ENCODE peak calls at places on chromosomes 16 and 17, in ten cellular contexts. One of them, this sample, is unnamed.
A peak's percentile ranks its signal among the peaks of the same experiment; 100 is the strongest.

GRCh38 chr16:7513429-7513828 is 180.8 kb downstream of the RBFOX1 start:
- ATAC-seq in A549: no peak
- ATAC-seq in lower lobe of right lung: no peak
- ATAC-seq in upper lobe of left lung: no peak
- ATAC-seq in left lung: no peak
- ATAC-seq in HCT116: no peak
- ATAC-seq in CD8-positive, alpha-beta T cell: no peak
- ATAC-seq in gastrocnemius medialis: no peak
- ATAC-seq in heart left ventricle: no peak
- ATAC-seq in lung: no peak
- ATAC-seq in this sample: no peak

GRCh38 chr17:62692721-62693431 is 65.4 kb downstream of the MRC2 start:
- ATAC-seq in A549: peak; percentile 72
- ATAC-seq in lower lobe of right lung: peak; percentile 36
- ATAC-seq in upper lobe of left lung: no peak
- ATAC-seq in left lung: peak; percentile 39
- ATAC-seq in HCT116: peak; percentile 89
- ATAC-seq in CD8-positive, alpha-beta T cell: no peak
- ATAC-seq in gastrocnemius medialis: no peak
- ATAC-seq in heart left ventricle: peak; percentile 21
- ATAC-seq in lung: no peak
- ATAC-seq in this sample: no peak

GRCh38 chr17:74262601-74263000 is 11.4 kb upstream of the DNAI2 start:
- ATAC-seq in A549: no peak
- ATAC-seq in lower lobe of right lung: no peak
- ATAC-seq in upper lobe of left lung: no peak
- ATAC-seq in left lung: no peak
- ATAC-seq in HCT116: no peak
- ATAC-seq in CD8-positive, alpha-beta T cell: no peak
- ATAC-seq in gastrocnemius medialis: no peak
- ATAC-seq in heart left ventricle: no peak
- ATAC-seq in lung: no peak
- ATAC-seq in this sample: no peak

GRCh38 chr17:16328997-16329396 is 24.3 kb downstream of the CENPV start:
- ATAC-seq in A549: peak; percentile 90
- ATAC-seq in lower lobe of right lung: peak; percentile 41
- ATAC-seq in upper lobe of left lung: no peak
- ATAC-seq in left lung: peak; percentile 82
- ATAC-seq in HCT116: peak; percentile 63
- ATAC-seq in CD8-positive, alpha-beta T cell: no peak
- ATAC-seq in gastrocnemius medialis: no peak
- ATAC-seq in heart left ventricle: no peak
- ATAC-seq in lung: no peak
- ATAC-seq in this sample: no peak

GRCh38 chr17:12403881-12404398 is 261.8 kb upstream of the MYOCD start:
- ATAC-seq in A549: no peak
- ATAC-seq in lower lobe of right lung: no peak
- ATAC-seq in upper lobe of left lung: no peak
- ATAC-seq in left lung: no peak
- ATAC-seq in HCT116: no peak
- ATAC-seq in CD8-positive, alpha-beta T cell: no peak
- ATAC-seq in gastrocnemius medialis: no peak
- ATAC-seq in heart left ventricle: no peak
- ATAC-seq in lung: no peak
- ATAC-seq in this sample: no peak

GRCh38 chr16:79437764-79438728 is 162.5 kb downstream of the MAF start:
- ATAC-seq in A549: no peak
- ATAC-seq in lower lobe of right lung: peak; percentile 76
- ATAC-seq in upper lobe of left lung: peak; percentile 73
- ATAC-seq in left lung: peak; percentile 62
- ATAC-seq in HCT116: no peak
- ATAC-seq in CD8-positive, alpha-beta T cell: no peak
- ATAC-seq in gastrocnemius medialis: peak; percentile 87
- ATAC-seq in heart left ventricle: peak; percentile 88
- ATAC-seq in lung: peak; percentile 16
- ATAC-seq in this sample: no peak

GRCh38 chr16:23254338-23254737 is 47.8 kb upstream of the SCNN1B start:
- ATAC-seq in A549: peak; percentile 56
- ATAC-seq in lower lobe of right lung: no peak
- ATAC-seq in upper lobe of left lung: no peak
- ATAC-seq in left lung: no peak
- ATAC-seq in HCT116: peak; percentile 49
- ATAC-seq in CD8-positive, alpha-beta T cell: peak; percentile 40
- ATAC-seq in gastrocnemius medialis: no peak
- ATAC-seq in heart left ventricle: no peak
- ATAC-seq in lung: no peak
- ATAC-seq in this sample: no peak

GRCh38 chr16:71365021-71365420 is 6.5 kb downstream of the CALB2 start:
- ATAC-seq in A549: no peak
- ATAC-seq in lower lobe of right lung: no peak
- ATAC-seq in upper lobe of left lung: no peak
- ATAC-seq in left lung: no peak
- ATAC-seq in HCT116: no peak
- ATAC-seq in CD8-positive, alpha-beta T cell: no peak
- ATAC-seq in gastrocnemius medialis: no peak
- ATAC-seq in heart left ventricle: no peak
- ATAC-seq in lung: no peak
- ATAC-seq in this sample: no peak

GRCh38 chr16:19899605-19899955 is 14.9 kb upstream of the GPRC5B start:
- ATAC-seq in A549: no peak
- ATAC-seq in lower lobe of right lung: no peak
- ATAC-seq in upper lobe of left lung: no peak
- ATAC-seq in left lung: no peak
- ATAC-seq in HCT116: peak; percentile 31
- ATAC-seq in CD8-positive, alpha-beta T cell: no peak
- ATAC-seq in gastrocnemius medialis: no peak
- ATAC-seq in heart left ventricle: no peak
- ATAC-seq in lung: no peak
- ATAC-seq in this sample: no peak

GRCh38 chr17:7572588-7573323 is 6.7 kb upstream of the CD68 start:
- ATAC-seq in A549: no peak
- ATAC-seq in lower lobe of right lung: peak; percentile 95
- ATAC-seq in upper lobe of left lung: peak; percentile 96
- ATAC-seq in left lung: peak; percentile 92
- ATAC-seq in HCT116: peak; percentile 86
- ATAC-seq in CD8-positive, alpha-beta T cell: peak; percentile 83
- ATAC-seq in gastrocnemius medialis: peak; percentile 83
- ATAC-seq in heart left ventricle: peak; percentile 95
- ATAC-seq in lung: peak; percentile 91
- ATAC-seq in this sample: peak; percentile 96

GRCh38 chr17:3575506-3575905 is 17.9 kb upstream of the TRPV3 start:
- ATAC-seq in A549: peak; percentile 57
- ATAC-seq in lower lobe of right lung: no peak
- ATAC-seq in upper lobe of left lung: peak; percentile 44
- ATAC-seq in left lung: no peak
- ATAC-seq in HCT116: no peak
- ATAC-seq in CD8-positive, alpha-beta T cell: no peak
- ATAC-seq in gastrocnemius medialis: peak; percentile 39
- ATAC-seq in heart left ventricle: no peak
- ATAC-seq in lung: no peak
- ATAC-seq in this sample: peak; percentile 68

GRCh38 chr16:68136515-68136914 is 51.3 kb downstream of the NFATC3 start:
- ATAC-seq in A549: no peak
- ATAC-seq in lower lobe of right lung: no peak
- ATAC-seq in upper lobe of left lung: no peak
- ATAC-seq in left lung: no peak
- ATAC-seq in HCT116: no peak
- ATAC-seq in CD8-positive, alpha-beta T cell: no peak
- ATAC-seq in gastrocnemius medialis: no peak
- ATAC-seq in heart left ventricle: no peak
- ATAC-seq in lung: no peak
- ATAC-seq in this sample: no peak

GRCh38 chr16:88687254-88687576 is 908 bp upstream of the SNAI3 start:
- ATAC-seq in A549: no peak
- ATAC-seq in lower lobe of right lung: no peak
- ATAC-seq in upper lobe of left lung: no peak
- ATAC-seq in left lung: no peak
- ATAC-seq in HCT116: no peak
- ATAC-seq in CD8-positive, alpha-beta T cell: no peak
- ATAC-seq in gastrocnemius medialis: no peak
- ATAC-seq in heart left ventricle: no peak
- ATAC-seq in lung: no peak
- ATAC-seq in this sample: no peak

GRCh38 chr16:88686439-88687253 is at the start of gene SNAI3:
- ATAC-seq in A549: peak; percentile 81
- ATAC-seq in lower lobe of right lung: peak; percentile 96
- ATAC-seq in upper lobe of left lung: peak; percentile 92
- ATAC-seq in left lung: peak; percentile 93
- ATAC-seq in HCT116: peak; percentile 95
- ATAC-seq in CD8-positive, alpha-beta T cell: peak; percentile 77
- ATAC-seq in gastrocnemius medialis: peak; percentile 80
- ATAC-seq in heart left ventricle: peak; percentile 92
- ATAC-seq in lung: peak; percentile 89
- ATAC-seq in this sample: peak; percentile 72

GRCh38 chr16:88685156-88686061 is 898 bp downstream of the SNAI3 start:
- ATAC-seq in A549: peak; percentile 44
- ATAC-seq in lower lobe of right lung: peak; percentile 6
- ATAC-seq in upper lobe of left lung: peak; percentile 2
- ATAC-seq in left lung: peak; percentile 4
- ATAC-seq in HCT116: peak; percentile 19
- ATAC-seq in CD8-positive, alpha-beta T cell: peak; percentile 32
- ATAC-seq in gastrocnemius medialis: no peak
- ATAC-seq in heart left ventricle: no peak
- ATAC-seq in lung: no peak
- ATAC-seq in this sample: peak; percentile 5

GRCh38 chr16:88686062-88686438 is 257 bp downstream of the SNAI3 start:
- ATAC-seq in A549: peak; percentile 41
- ATAC-seq in lower lobe of right lung: peak; percentile 77
- ATAC-seq in upper lobe of left lung: peak; percentile 51
- ATAC-seq in left lung: peak; percentile 73
- ATAC-seq in HCT116: peak; percentile 67
- ATAC-seq in CD8-positive, alpha-beta T cell: peak; percentile 56
- ATAC-seq in gastrocnemius medialis: peak; percentile 40
- ATAC-seq in heart left ventricle: peak; percentile 38
- ATAC-seq in lung: peak; percentile 43
- ATAC-seq in this sample: peak; percentile 6

DNA sequence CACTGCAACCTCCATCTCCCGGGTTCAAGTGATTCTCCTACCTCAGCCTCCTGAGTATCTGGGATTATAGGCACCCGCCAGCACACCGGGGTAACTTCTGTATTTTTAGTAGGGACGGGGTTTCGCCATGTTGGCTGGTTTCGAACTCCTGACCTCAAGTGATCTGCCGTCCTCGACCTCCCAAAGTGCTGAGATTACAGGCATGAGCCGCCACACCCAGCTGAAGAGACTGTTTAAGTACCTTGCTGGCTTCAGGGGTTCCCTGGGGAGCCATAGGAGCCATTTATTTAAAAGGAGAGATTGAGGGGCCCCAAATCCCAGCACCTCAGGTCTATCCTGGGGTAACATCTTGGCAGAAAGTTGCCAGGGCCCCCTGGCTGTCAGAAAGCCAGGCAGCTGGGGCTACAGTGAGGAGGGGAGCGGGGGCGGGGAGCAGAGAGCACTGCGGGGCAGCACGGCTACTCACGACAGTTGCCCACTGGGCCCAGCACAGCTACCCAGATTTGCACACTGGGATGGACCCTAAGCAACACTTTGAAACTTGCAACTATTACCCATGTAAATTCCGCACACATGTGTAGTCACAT is 1.6 kb downstream of the SNAI3 start:
- ATAC-seq in A549: no peak
- ATAC-seq in lower lobe of right lung: no peak
- ATAC-seq in upper lobe of left lung: no peak
- ATAC-seq in left lung: no peak
- ATAC-seq in HCT116: no peak
- ATAC-seq in CD8-positive, alpha-beta T cell: no peak
- ATAC-seq in gastrocnemius medialis: no peak
- ATAC-seq in heart left ventricle: no peak
- ATAC-seq in lung: no peak
- ATAC-seq in this sample: no peak
- H3K4me3 ChIP-seq in A549: no peak overlapping the region
- H3K4me3 ChIP-seq in lower lobe of right lung: peak overlapping the region; percentile 78
- H3K4me3 ChIP-seq in upper lobe of left lung: peak overlapping the region; percentile 60
- H3K4me3 ChIP-seq in left lung: no peak overlapping the region
- H3K4me3 ChIP-seq in HCT116: no peak overlapping the region
- H3K4me3 ChIP-seq in CD8-positive, alpha-beta T cell: peak overlapping the region; percentile 87
- H3K4me3 ChIP-seq in gastrocnemius medialis: no peak overlapping the region
- H3K4me3 ChIP-seq in heart left ventricle: peak overlapping the region; percentile 62
- H3K4me3 ChIP-seq in lung: no peak overlapping the region
- H3K4me3 ChIP-seq in this sample: no peak overlapping the region

DNA sequence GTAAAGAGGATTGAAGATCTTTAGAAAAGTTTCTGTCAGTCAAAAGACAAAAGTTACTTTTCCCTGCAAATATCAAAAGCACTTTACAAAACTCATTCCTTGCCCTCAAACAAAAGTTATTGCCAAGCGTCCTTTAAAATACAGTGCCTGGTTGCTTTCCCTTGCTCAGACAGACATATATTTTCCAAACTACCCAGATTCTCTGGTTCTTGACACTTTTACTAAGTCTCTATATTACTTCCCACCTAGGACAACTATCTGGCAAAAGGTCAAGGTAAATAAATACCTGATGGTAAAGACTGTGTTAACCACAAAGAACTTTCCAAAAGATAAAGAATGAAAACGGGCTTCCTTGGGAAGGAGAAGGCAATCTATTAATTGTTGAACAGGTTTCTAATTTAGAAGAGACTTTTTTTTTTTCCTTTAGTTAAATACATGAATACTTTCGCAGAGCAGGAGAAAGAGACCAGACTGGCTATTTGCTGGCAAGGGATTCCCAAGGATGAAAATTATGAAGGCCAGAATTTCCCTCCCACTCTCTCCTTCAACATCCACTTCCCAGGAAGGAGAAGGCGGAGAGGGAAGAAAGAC is 1.8 kb downstream of the HS3ST3A1 start:
- ATAC-seq in A549: no peak
- ATAC-seq in lower lobe of right lung: no peak
- ATAC-seq in upper lobe of left lung: no peak
- ATAC-seq in left lung: no peak
- ATAC-seq in HCT116: no peak
- ATAC-seq in CD8-positive, alpha-beta T cell: no peak
- ATAC-seq in gastrocnemius medialis: no peak
- ATAC-seq in heart left ventricle: no peak
- ATAC-seq in lung: no peak
- ATAC-seq in this sample: no peak
- H3K4me3 ChIP-seq in A549: no peak overlapping the region
- H3K4me3 ChIP-seq in lower lobe of right lung: peak overlapping the region; percentile 49
- H3K4me3 ChIP-seq in upper lobe of left lung: peak overlapping the region; percentile 50
- H3K4me3 ChIP-seq in left lung: peak overlapping the region; percentile 34
- H3K4me3 ChIP-seq in HCT116: no peak overlapping the region
- H3K4me3 ChIP-seq in CD8-positive, alpha-beta T cell: no peak overlapping the region
- H3K4me3 ChIP-seq in gastrocnemius medialis: no peak overlapping the region
- H3K4me3 ChIP-seq in heart left ventricle: peak overlapping the region; percentile 57
- H3K4me3 ChIP-seq in lung: no peak overlapping the region
- H3K4me3 ChIP-seq in this sample: peak overlapping the region; percentile 29

GRCh38 chr16:21652451-21652850 is at the start of gene IGSF6:
- ATAC-seq in A549: no peak
- ATAC-seq in lower lobe of right lung: peak; percentile 42
- ATAC-seq in upper lobe of left lung: peak; percentile 54
- ATAC-seq in left lung: no peak
- ATAC-seq in HCT116: no peak
- ATAC-seq in CD8-positive, alpha-beta T cell: no peak
- ATAC-seq in gastrocnemius medialis: no peak
- ATAC-seq in heart left ventricle: no peak
- ATAC-seq in lung: no peak
- ATAC-seq in this sample: no peak
- H3K4me3 ChIP-seq in A549: no peak within 1 kb of the TSS
- H3K4me3 ChIP-seq in lower lobe of right lung: peak within 1 kb of the TSS; percentile 38
- H3K4me3 ChIP-seq in upper lobe of left lung: peak within 1 kb of the TSS; percentile 44
- H3K4me3 ChIP-seq in left lung: peak within 1 kb of the TSS; percentile 56
- H3K4me3 ChIP-seq in HCT116: no peak within 1 kb of the TSS
- H3K4me3 ChIP-seq in CD8-positive, alpha-beta T cell: no peak within 1 kb of the TSS
- H3K4me3 ChIP-seq in gastrocnemius medialis: no peak within 1 kb of the TSS
- H3K4me3 ChIP-seq in heart left ventricle: peak within 1 kb of the TSS; percentile 16
- H3K4me3 ChIP-seq in lung: no peak within 1 kb of the TSS
- H3K4me3 ChIP-seq in this sample: no peak within 1 kb of the TSS

GRCh38 chr17:78316115-78316866 is 43.6 kb downstream of the SOCS3 start:
- ATAC-seq in A549: peak; percentile 2
- ATAC-seq in lower lobe of right lung: no peak
- ATAC-seq in upper lobe of left lung: no peak
- ATAC-seq in left lung: no peak
- ATAC-seq in HCT116: peak; percentile 0
- ATAC-seq in CD8-positive, alpha-beta T cell: no peak
- ATAC-seq in gastrocnemius medialis: no peak
- ATAC-seq in heart left ventricle: no peak
- ATAC-seq in lung: no peak
- ATAC-seq in this sample: no peak
- H3K4me3 ChIP-seq in A549: peak overlapping the region; percentile 29
- H3K4me3 ChIP-seq in lower lobe of right lung: no peak overlapping the region
- H3K4me3 ChIP-seq in upper lobe of left lung: no peak overlapping the region
- H3K4me3 ChIP-seq in left lung: peak overlapping the region; percentile 7
- H3K4me3 ChIP-seq in HCT116: peak overlapping the region; percentile 60
- H3K4me3 ChIP-seq in CD8-positive, alpha-beta T cell: no peak overlapping the region
- H3K4me3 ChIP-seq in gastrocnemius medialis: no peak overlapping the region
- H3K4me3 ChIP-seq in heart left ventricle: no peak overlapping the region
- H3K4me3 ChIP-seq in lung: no peak overlapping the region
- H3K4me3 ChIP-seq in this sample: no peak overlapping the region